ENCODE peak calls at places on chromosomes 7 and 10, in eight cellular contexts. V, Y, O, J, Q, G, K and X are unnamed samples.
A peak's percentile ranks its signal among the peaks of the same experiment; 100 is the strongest.

GRCh38 chr7:94763268-94763667 is 107.3 kb upstream of the SGCE start:
- DNase-seq in K (no peak), G (no peak), Y (no peak), Q (no peak), V (no peak), J (no peak), O (no peak), X (no peak)

GRCh38 chr10:117217196-117217761 is 20.0 kb downstream of the KCNK18 start:
- DNase-seq in O (no peak), V (peak; percentile 77), J (peak; percentile 47), K (no peak), Y (no peak), Q (peak; percentile 31), G (no peak), X (no peak)

GRCh38 chr7:52352019-52352418 is 683.4 kb upstream of the POM121L12 start:
- DNase-seq in J (no peak), Y (no peak), K (no peak), Q (no peak), O (no peak), V (no peak), G (no peak), X (no peak)

GRCh38 chr10:33330543-33331019 is 3.9 kb downstream of the NRP1 start:
- DNase-seq in V (peak; percentile 86), J (peak; percentile 85), K (peak; percentile 87), G (peak; percentile 80), O (peak; percentile 89), Q (peak; percentile 78), Y (peak; percentile 85), X (peak; percentile 91)

GRCh38 chr7:28081016-28081415 is 99.6 kb downstream of the JAZF1 start:
- DNase-seq in V (peak; percentile 58), O (no peak), Y (no peak), Q (no peak), G (no peak), J (no peak), K (no peak), X (no peak)

GRCh38 chr7:44196450-44196872 is 4.3 kb upstream of the YKT6 start:
- DNase-seq in O (no peak), Q (peak; percentile 32), V (peak; percentile 59), G (peak; percentile 67), J (peak; percentile 78), Y (no peak), K (peak; percentile 21), X (no peak)

GRCh38 chr10:3107426-3107961 is 40.1 kb downstream of the PFKP start:
- DNase-seq in Q (no peak), O (peak; percentile 93), G (no peak), K (peak; percentile 90), V (no peak), Y (peak; percentile 86), J (peak; percentile 94), X (peak; percentile 85)

GRCh38 chr10:99711129-99711719 is 20.7 kb downstream of the COX15 start:
- DNase-seq in Y (no peak), V (peak; percentile 59), O (no peak), G (peak; percentile 26), K (no peak), Q (peak; percentile 58), J (peak; percentile 87), X (no peak)

GRCh38 chr10:71077796-71078453 is 134.4 kb upstream of the UNC5B start:
- DNase-seq in V (no peak), O (peak; percentile 8), J (no peak), G (no peak), Q (no peak), K (peak; percentile 38), Y (peak; percentile 17), X (peak; percentile 32)

GRCh38 chr7:34247468-34247867 is 342.1 kb downstream of the BMPER start:
- DNase-seq in J (peak; percentile 66), K (no peak), Y (no peak), V (no peak), O (no peak), G (no peak), Q (no peak), X (no peak)

GRCh38 chr10:43361532-43362190 is 9.8 kb upstream of the FXYD4 start:
- DNase-seq in G (no peak), O (no peak), K (no peak), Q (no peak), V (no peak), Y (no peak), J (no peak), X (no peak)

GRCh38 chr7:99030951-99031350 is 113.0 kb downstream of the SMURF1 start:
- DNase-seq in Y (no peak), O (no peak), J (no peak), G (no peak), K (no peak), V (no peak), Q (no peak), X (peak; percentile 77)
- H3K36me3 ChIP-seq in Y (peaks cover 38% of the 10 kb centered on the region), O (peaks cover 76% of the 10 kb centered on the region), J (peaks cover 39% of the 10 kb centered on the region), G (peaks cover 84% of the 10 kb centered on the region), K (peaks cover 83% of the 10 kb centered on the region), V (peaks cover 31% of the 10 kb centered on the region), Q (peaks cover 36% of the 10 kb centered on the region), X (peaks cover 80% of the 10 kb centered on the region)

GRCh38 chr7:64871761-64872160 is 31.3 kb upstream of the ZNF273 start:
- DNase-seq in Y (no peak), J (no peak), V (no peak), K (no peak), O (no peak), G (no peak), Q (no peak), X (peak; percentile 32)
- H3K36me3 ChIP-seq in Y (no peaks in the 10 kb centered on the region), J (no peaks in the 10 kb centered on the region), V (no peaks in the 10 kb centered on the region), K (no peaks in the 10 kb centered on the region), O (no peaks in the 10 kb centered on the region), G (no peaks in the 10 kb centered on the region), Q (no peaks in the 10 kb centered on the region), X (no peaks in the 10 kb centered on the region)

GRCh38 chr10:86450806-86451603 is 70.6 kb downstream of the WAPL start:
- DNase-seq in O (no peak), J (no peak), Q (peak; percentile 46), K (no peak), Y (no peak), V (no peak), G (no peak), X (no peak)
- H3K36me3 ChIP-seq in O (peaks cover 89% of the 10 kb centered on the region), J (peaks cover 48% of the 10 kb centered on the region), Q (peaks cover 9% of the 10 kb centered on the region), K (peaks cover 73% of the 10 kb centered on the region), Y (peaks cover 25% of the 10 kb centered on the region), V (peaks cover 4% of the 10 kb centered on the region), G (peaks cover 89% of the 10 kb centered on the region), X (peaks cover 44% of the 10 kb centered on the region)

DNA sequence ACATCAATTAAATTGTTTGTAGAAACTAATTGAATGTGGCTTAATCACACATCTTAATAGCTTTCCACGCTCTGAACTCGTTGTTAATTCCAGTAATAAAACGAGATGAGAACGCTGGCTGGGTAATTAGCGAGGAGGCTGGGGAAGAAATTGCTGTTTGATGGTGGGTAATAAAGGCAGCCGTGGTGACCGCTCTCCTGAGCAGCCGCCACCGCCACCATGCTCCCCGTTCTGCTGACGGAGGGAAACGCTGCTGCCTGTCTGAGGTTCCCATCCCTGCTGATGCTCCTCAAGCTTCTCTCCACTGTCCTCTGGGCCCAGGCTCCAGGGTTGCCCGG is 36.2 kb downstream of the GBX1 start:
- DNase-seq in Q (no peak), G (no peak), K (no peak), J (no peak), Y (no peak), O (no peak), V (no peak), X (no peak)
- H3K36me3 ChIP-seq in Q (peaks cover 9% of the 10 kb centered on the region), G (peaks cover 45% of the 10 kb centered on the region), K (peaks cover 87% of the 10 kb centered on the region), J (peaks cover 9% of the 10 kb centered on the region), Y (no peaks in the 10 kb centered on the region), O (peaks cover 67% of the 10 kb centered on the region), V (peaks cover 5% of the 10 kb centered on the region), X (peaks cover 32% of the 10 kb centered on the region)

DNA sequence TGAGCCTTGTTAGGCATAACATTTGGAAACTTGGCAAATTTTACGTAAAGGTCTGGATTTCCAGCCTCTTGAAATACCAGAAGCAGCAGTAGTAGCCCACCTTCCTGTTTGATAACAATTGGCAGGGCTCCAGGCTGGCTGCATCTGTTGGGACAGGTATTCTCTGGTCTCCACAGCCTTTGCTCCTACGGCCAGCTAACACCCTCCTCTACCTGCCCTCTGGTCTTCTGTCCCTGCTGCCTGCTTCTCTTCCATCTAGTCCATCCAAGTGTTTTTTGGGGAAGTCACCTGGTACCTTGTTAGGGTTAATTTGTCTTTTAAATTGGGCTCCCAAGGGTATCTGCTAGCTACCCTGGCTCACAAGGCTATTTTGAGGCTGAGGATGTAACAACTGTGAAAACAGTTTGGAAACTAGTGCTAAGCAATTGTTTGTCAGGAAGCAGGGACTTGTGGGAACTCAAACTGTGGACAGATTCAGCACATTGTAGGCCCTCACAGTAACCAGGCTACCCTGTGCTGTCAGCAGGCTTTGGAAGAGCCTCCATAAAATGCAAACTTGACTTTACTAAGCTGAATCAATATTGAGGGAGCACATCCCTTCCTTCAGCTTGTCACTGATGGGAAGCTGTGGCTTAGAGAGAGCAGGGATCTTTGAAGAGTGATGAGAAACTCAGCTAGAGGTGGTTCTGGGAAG is 8.5 kb downstream of the RPS24 start:
- DNase-seq in Y (no peak), O (no peak), V (no peak), J (no peak), K (no peak), Q (no peak), G (no peak), X (no peak)
- H3K36me3 ChIP-seq in Y (peaks cover 27% of the 10 kb centered on the region), O (peaks cover 58% of the 10 kb centered on the region), V (peaks cover 33% of the 10 kb centered on the region), J (peaks cover 55% of the 10 kb centered on the region), K (peaks cover 56% of the 10 kb centered on the region), Q (peaks cover 25% of the 10 kb centered on the region), G (peaks cover 56% of the 10 kb centered on the region), X (peaks cover 51% of the 10 kb centered on the region)

GRCh38 chr7:21916176-21916575 is 29.5 kb downstream of the CDCA7L start:
- DNase-seq in Q (no peak), J (no peak), K (no peak), G (no peak), Y (no peak), V (no peak), O (no peak), X (no peak)
- H3K36me3 ChIP-seq in Q (no peaks in the 10 kb centered on the region), J (no peaks in the 10 kb centered on the region), K (peaks cover 10% of the 10 kb centered on the region), G (no peaks in the 10 kb centered on the region), Y (no peaks in the 10 kb centered on the region), V (no peaks in the 10 kb centered on the region), O (peaks cover 4% of the 10 kb centered on the region), X (no peaks in the 10 kb centered on the region)

GRCh38 chr7:6121141-6121540 is 90.0 kb downstream of the ANKRD61 start:
- DNase-seq in K (no peak), Q (no peak), J (peak; percentile 41), G (no peak), Y (no peak), O (no peak), V (no peak), X (no peak)
- H3K36me3 ChIP-seq in K (peaks cover 63% of the 10 kb centered on the region), Q (peaks cover 17% of the 10 kb centered on the region), J (peaks cover 53% of the 10 kb centered on the region), G (peaks cover 90% of the 10 kb centered on the region), Y (peaks cover 30% of the 10 kb centered on the region), O (peaks cover 91% of the 10 kb centered on the region), V (peaks cover 3% of the 10 kb centered on the region), X (peaks cover 60% of the 10 kb centered on the region)